ENCODE peak calls at places on chromosomes 3 and 15, in four cellular contexts. F, O, G and K are unnamed samples.

GRCh38 chr3:151226088-151226563 is 23.1 kb upstream of the GPR171 start:
- DNase-seq in O (no peak), F (no peak), G (no peak), K (no peak)

GRCh38 chr3:128455786-128456748 is 10.6 kb downstream of the DNAJB8 start:
- DNase-seq in F (no peak), O (no peak), G (no peak), K (no peak)

GRCh38 chr3:58102371-58102750 is 94.1 kb downstream of the FLNB start:
- DNase-seq in F (no peak), G (no peak), O (no peak), K (no peak)

GRCh38 chr3:125694761-125695294 is 99.5 kb upstream of the OSBPL11 start:
- DNase-seq in F (no peak), O (no peak), G (no peak), K (no peak)

GRCh38 chr3:174334111-174334510 is 525.0 kb upstream of the NAALADL2 start:
- DNase-seq in F (no peak), G (no peak), O (no peak), K (no peak)

GRCh38 chr3:97871206-97871605 is 49.4 kb downstream of the CRYBG3 start:
- DNase-seq in O (no peak), G (no peak), F (no peak), K (no peak)

GRCh38 chr3:162138509-162138908 is 641.9 kb downstream of the OTOL1 start:
- DNase-seq in F (no peak), O (no peak), G (no peak), K (no peak)

GRCh38 chr15:66921319-66921718 is 144.1 kb upstream of the SMAD3 start:
- DNase-seq in F (no peak), G (no peak), O (peak), K (no peak)

GRCh38 chr3:14899993-14900618 is 47.3 kb upstream of the NR2C2 start:
- DNase-seq in G (no peak), F (no peak), O (no peak), K (no peak)

GRCh38 chr3:48215019-48215418 is 8.3 kb upstream of the CAMP start:
- DNase-seq in G (no peak), O (no peak), F (no peak), K (no peak)

GRCh38 chr3:195697582-195698324 is 23.0 kb upstream of the MUC20 start:
- DNase-seq in O (no peak), F (no peak), G (no peak), K (no peak)

GRCh38 chr3:195914648-195915473 is 6.5 kb upstream of the TNK2 start:
- DNase-seq in G (peak), F (peak), O (peak), K (no peak)

GRCh38 chr3:100169186-100169585 is 54.9 kb upstream of the FILIP1L start:
- DNase-seq in O (peak), F (no peak), G (no peak), K (no peak)

GRCh38 chr3:46508850-46509591 is 11.2 kb downstream of the RTP3 start:
- DNase-seq in F (no peak), G (no peak), O (no peak), K (no peak)

GRCh38 chr3:135325096-135325495 is 530.0 kb downstream of the EPHB1 start:
- DNase-seq in G (no peak), F (no peak), O (no peak), K (no peak)